ENCODE peak calls at places on chromosomes 13 and 19, in four cellular contexts. Q is cardiac fibroblast, T is upper lobe of right lung, M is lower lobe of right lung. W is an unnamed sample.

GRCh38 chr13:25766576-25766975 is 285.2 kb downstream of the SHISA2 start:
- DNase-seq in Q (no peak), T (no peak), M (no peak), W (no peak)

GRCh38 chr19:29505034-29505824 is 20.6 kb upstream of the VSTM2B start:
- DNase-seq in Q (no peak), T (no peak), M (peak), W (no peak)

GRCh38 chr19:5985098-5985783 is 7.3 kb upstream of the RANBP3 start:
- DNase-seq in Q (peak), T (no peak), M (no peak), W (no peak)

GRCh38 chr13:68160466-68160865 is 930.3 kb upstream of the PCDH9 start:
- DNase-seq in Q (no peak), T (no peak), M (no peak), W (no peak)

GRCh38 chr19:7963566-7963965 is 20.1 kb upstream of the TIMM44 start:
- DNase-seq in Q (no peak), T (no peak), M (no peak), W (no peak)

GRCh38 chr13:89930861-89931260 is 1416.6 kb upstream of the MIR17HG start:
- DNase-seq in Q (peak), T (no peak), M (no peak), W (no peak)

GRCh38 chr13:28245465-28245864 is 107.1 kb downstream of the PAN3 start:
- DNase-seq in Q (no peak), T (no peak), M (no peak), W (no peak)

GRCh38 chr19:57305056-57305455 is 15.2 kb upstream of the ZNF543 start:
- DNase-seq in Q (no peak), T (no peak), M (no peak), W (no peak)

GRCh38 chr13:77325371-77325941 is 1.4 kb downstream of the MYCBP2 start:
- DNase-seq in Q (peak), T (no peak), M (no peak), W (peak)

DNA sequence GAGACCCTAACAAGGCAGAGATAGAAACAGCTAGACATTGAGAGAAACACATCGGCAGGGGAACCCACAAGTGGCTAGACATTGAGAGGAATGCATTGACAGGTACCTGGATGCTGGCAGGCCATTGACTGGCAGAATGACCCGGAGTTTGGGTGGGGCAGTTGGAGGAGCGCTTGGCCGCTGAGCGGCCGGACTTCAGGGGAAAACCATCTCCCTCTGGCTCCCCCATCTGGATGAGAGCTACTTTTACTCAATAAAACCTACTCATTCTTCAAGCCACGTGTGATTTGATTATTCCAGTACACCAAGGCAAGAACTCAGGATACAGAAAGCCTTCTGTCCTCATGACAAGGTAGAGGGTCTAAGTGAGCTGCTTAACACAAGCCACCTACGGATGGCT is 473.4 kb downstream of the SLITRK5 start:
- DNase-seq in Q (no peak), T (no peak), M (no peak), W (no peak)
- TF ChIP-seq CTCF in Q (no peak), T (no peak), M (no peak), W (no peak)

GRCh38 chr13:112651306-112651705 is 38.5 kb upstream of the ATP11A start:
- DNase-seq in Q (peak), T (no peak), M (no peak), W (no peak)
- TF ChIP-seq CTCF in Q (no peak), T (no peak), M (no peak), W (no peak)

DNA sequence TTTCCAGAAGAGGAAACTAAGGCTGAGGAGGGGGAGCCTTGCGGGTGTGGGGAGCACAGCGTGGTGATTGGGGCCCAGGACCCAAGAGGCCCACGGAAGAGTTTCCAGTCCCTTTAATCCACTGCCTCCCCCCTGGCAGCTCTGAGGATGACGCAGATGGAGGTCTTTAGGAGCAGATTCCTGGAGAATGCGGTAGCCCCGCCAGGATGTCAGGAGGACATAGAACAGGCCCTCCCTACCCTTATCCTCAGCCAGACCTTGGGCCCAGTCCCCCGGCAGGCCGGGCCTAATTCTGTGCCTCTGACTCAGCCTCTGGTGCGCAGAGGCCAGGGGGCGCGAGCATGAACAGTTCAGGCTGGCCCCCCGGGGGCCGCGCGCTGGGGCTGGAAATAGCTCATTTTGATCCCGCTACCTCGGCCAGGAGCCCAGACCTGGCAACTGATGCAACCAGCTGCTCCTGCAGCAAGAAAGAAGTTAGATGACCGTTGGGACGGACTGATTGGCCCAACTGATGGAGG is 461 bp upstream of the HSPB6 start:
- DNase-seq in Q (peak), T (peak), M (no peak), W (peak)
- TF ChIP-seq CTCF in Q (no peak), T (no peak), M (no peak), W (no peak)

GRCh38 chr13:31477961-31478360 is 261.4 kb upstream of the RXFP2 start:
- DNase-seq in Q (peak), T (no peak), M (no peak), W (no peak)

GRCh38 chr13:31476266-31476665 is 263.1 kb upstream of the RXFP2 start:
- DNase-seq in Q (peak), T (no peak), M (no peak), W (no peak)

GRCh38 chr13:31476753-31477152 is 262.6 kb upstream of the RXFP2 start:
- DNase-seq in Q (peak), T (no peak), M (no peak), W (no peak)
- TF ChIP-seq CTCF in Q (peak), T (no peak), M (no peak), W (no peak)

DNA sequence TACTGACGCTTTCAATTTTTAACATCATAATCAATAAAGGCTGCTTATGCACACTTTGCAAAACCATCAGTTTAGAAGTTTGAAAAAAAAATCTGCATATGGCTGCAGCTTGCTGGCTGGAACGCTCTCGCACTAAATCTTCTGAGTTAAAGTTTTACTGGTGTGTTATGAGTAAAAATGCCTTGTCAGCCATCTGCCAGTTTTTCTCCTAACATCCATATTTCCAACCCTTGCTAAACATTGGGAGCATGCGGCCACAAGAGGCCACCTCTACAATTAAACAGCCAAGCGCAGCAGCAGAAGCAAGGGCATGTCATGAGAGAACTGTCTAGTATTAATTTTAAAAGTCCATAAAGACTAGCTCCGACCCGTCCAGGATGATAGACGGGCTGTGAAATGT is 248.3 kb downstream of the TSHZ3 start:
- DNase-seq in Q (no peak), T (no peak), M (no peak), W (no peak)
- TF ChIP-seq CTCF in Q (no peak), T (no peak), M (no peak), W (no peak)

DNA sequence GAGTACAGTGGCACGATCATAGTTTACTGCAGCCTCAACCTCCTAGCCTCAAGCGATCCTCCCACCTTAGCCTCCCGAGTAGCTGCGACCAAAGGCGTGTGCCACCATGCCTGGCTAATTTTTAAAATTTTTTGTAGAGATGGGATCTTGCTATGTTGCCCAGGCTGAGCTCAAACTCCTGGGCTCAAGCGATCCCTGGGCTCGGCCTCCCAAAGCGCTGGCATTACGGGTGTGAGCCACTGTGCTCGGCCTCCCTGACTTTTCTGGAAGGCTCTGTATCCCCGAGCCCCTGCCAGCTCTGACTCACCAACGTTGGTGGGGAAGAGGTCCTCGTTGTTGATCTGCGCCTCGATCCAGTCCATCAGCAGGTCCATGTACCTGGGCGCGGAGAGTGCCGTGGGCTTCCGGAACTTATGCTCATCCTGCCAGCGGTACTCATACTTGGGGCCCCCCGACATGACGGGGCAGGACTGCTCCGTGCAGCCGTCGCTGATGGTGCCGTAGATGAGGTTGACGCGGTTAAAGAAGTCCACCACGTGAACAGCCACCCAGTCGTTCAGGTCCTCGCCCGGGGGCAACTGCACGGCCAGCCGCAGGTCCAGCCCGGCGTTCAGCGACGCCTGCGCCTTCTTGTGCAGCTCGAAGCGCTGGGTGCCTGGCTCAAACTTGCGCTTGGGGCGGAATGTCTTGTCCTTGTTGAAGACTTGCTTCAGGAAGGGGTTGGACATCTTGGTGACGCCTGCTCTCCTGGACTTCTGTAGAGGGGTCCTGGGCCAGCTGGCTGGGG is 18.1 kb downstream of the MOB3A start:
- DNase-seq in Q (no peak), T (no peak), M (no peak), W (no peak)
- TF ChIP-seq CTCF in Q (no peak), T (no peak), M (no peak), W (no peak)

W was measured in GM10248.